ENCODE peak calls at places on chromosomes 7 and 10, in eight cellular contexts. M, U, Q, B, P, W, A and X are unnamed samples.

GRCh38 chr7:28410628-28411578 is 1.4 kb upstream of the CREB5 start:
- DNase-seq in A (peak), B (no peak), P (peak), U (no peak), W (no peak), Q (no peak), M (peak), X (peak)

GRCh38 chr10:120505056-120505455 is 48.0 kb downstream of the PLPP4 start:
- DNase-seq in A (no peak), M (no peak), W (no peak), B (no peak), Q (no peak), U (no peak), P (no peak), X (no peak)

GRCh38 chr10:122163182-122164027 is 107.7 kb upstream of the BTBD16 start:
- DNase-seq in Q (no peak), M (peak), W (no peak), A (no peak), U (no peak), P (no peak), B (no peak), X (peak)

GRCh38 chr10:123847686-123848432 is 43.7 kb downstream of the CPXM2 start:
- DNase-seq in B (no peak), U (no peak), P (no peak), Q (no peak), M (peak), W (no peak), A (peak), X (no peak)

GRCh38 chr10:73653701-73654100 is 2.1 kb downstream of the SYNPO2L start:
- DNase-seq in U (no peak), A (no peak), M (no peak), W (no peak), Q (peak), P (peak), B (no peak), X (no peak)

GRCh38 chr7:91496251-91496820 is 232.1 kb downstream of the FZD1 start:
- DNase-seq in W (no peak), B (no peak), M (no peak), Q (no peak), P (no peak), A (no peak), U (no peak), X (no peak)

GRCh38 chr7:152865011-152865410 is 105.5 kb downstream of the ACTR3B start:
- DNase-seq in U (no peak), W (no peak), P (no peak), M (no peak), A (no peak), Q (no peak), B (no peak), X (no peak)

GRCh38 chr10:57145548-57145947 is 784.5 kb upstream of the ZWINT start:
- DNase-seq in P (no peak), M (no peak), B (no peak), Q (no peak), W (no peak), A (no peak), U (no peak), X (no peak)

GRCh38 chr7:38656976-38657375 is 25.8 kb upstream of the AMPH start:
- DNase-seq in B (no peak), W (no peak), U (no peak), M (peak), P (no peak), Q (no peak), A (no peak), X (no peak)

GRCh38 chr10:131636116-131636515 is 264.7 kb upstream of the PPP2R2D start:
- DNase-seq in M (no peak), A (no peak), U (no peak), Q (no peak), W (no peak), P (no peak), B (no peak), X (no peak)